ENCODE peak calls at places on chromosome 12, in four cellular contexts. Z is left ventricle myocardium inferior; G is cardiac fibroblast; C is activated naive CD4-positive, alpha-beta T cell. H is an unnamed sample.

GRCh38 chr12:26651566-26652188 is 181.3 kb downstream of the ITPR2 start:
- DNase-seq in Z (no peak), G (peak; percentile 86), C (no peak), H (no peak)

GRCh38 chr12:33596061-33596460 is 156.4 kb upstream of the SYT10 start:
- DNase-seq in Z (no peak), G (peak; percentile 23), C (no peak), H (no peak)

GRCh38 chr12:90027041-90027440 is 318.4 kb upstream of the ATP2B1 start:
- DNase-seq in Z (no peak), G (no peak), C (no peak), H (no peak)

GRCh38 chr12:27081668-27082091 is 698 bp downstream of the C12orf71 start:
- DNase-seq in Z (no peak), G (peak; percentile 80), C (no peak), H (no peak)

GRCh38 chr12:55736780-55737580 is 5.9 kb upstream of the GDF11 start:
- DNase-seq in Z (peak; percentile 64), G (peak; percentile 80), C (peak; percentile 39), H (no peak)

GRCh38 chr12:121798807-121799174 is 5.0 kb upstream of the SETD1B start:
- DNase-seq in Z (no peak), G (no peak), C (no peak), H (no peak)

GRCh38 chr12:64943686-64944085 is 119.2 kb downstream of the TBC1D30 start:
- DNase-seq in Z (no peak), G (peak; percentile 61), C (no peak), H (no peak)

GRCh38 chr12:119686355-119686754 is 18.4 kb downstream of the PRKAB1 start:
- DNase-seq in Z (no peak), G (no peak), C (no peak), H (no peak)